ENCODE peak calls at places on chromosomes 12 and 14, in four cellular contexts. D, Z, K and Q are unnamed samples. For H3K36me3, the result is how much of the 10 kb centered on the place peaks cover.

GRCh38 chr12:118055865-118056773 is 4.9 kb downstream of the WSB2 start:
- DNase-seq in Z (no peak), D (peak), K (no peak), Q (no peak)

GRCh38 chr12:50017047-50017446 is 8.2 kb downstream of the RACGAP1 start:
- DNase-seq in K (peak), D (peak), Z (peak), Q (no peak)

GRCh38 chr14:64500088-64500487 is 3.5 kb downstream of the ZBTB25 start:
- DNase-seq in Z (no peak), D (no peak), K (peak), Q (no peak)

GRCh38 chr14:53409974-53410373 is 256.9 kb upstream of the DDHD1 start:
- DNase-seq in D (no peak), Z (no peak), K (peak), Q (no peak)

GRCh38 chr12:27824126-27824842 is 44.2 kb upstream of the MANSC4 start:
- DNase-seq in K (no peak), Z (no peak), D (no peak), Q (no peak)

GRCh38 chr12:29616664-29617409 is 119.4 kb upstream of the OVCH1 start:
- DNase-seq in Z (no peak), D (no peak), K (peak), Q (no peak)

GRCh38 chr12:110372056-110372425 is 31.5 kb downstream of the ANAPC7 start:
- DNase-seq in D (no peak), Z (no peak), K (no peak), Q (no peak)

GRCh38 chr14:34203271-34203722 is 252.4 kb upstream of the EGLN3 start:
- DNase-seq in K (peak), D (no peak), Z (no peak), Q (no peak)

GRCh38 chr12:50087995-50088394 is 2.9 kb downstream of the SMARCD1 start:
- DNase-seq in D (no peak), Z (no peak), K (peak), Q (no peak)

GRCh38 chr12:112506513-112507166 is 87.9 kb downstream of the PTPN11 start:
- DNase-seq in D (no peak), K (no peak), Z (no peak), Q (no peak)

GRCh38 chr14:101055776-101056374 is 152.4 kb upstream of the RTL1 start:
- DNase-seq in Z (no peak), K (no peak), D (no peak), Q (no peak)

GRCh38 chr14:34780646-34781045 is 66.3 kb upstream of the CFL2 start:
- DNase-seq in Z (no peak), K (no peak), D (no peak), Q (no peak)

GRCh38 chr12:32440120-32440865 is 40.9 kb downstream of the FGD4 start:
- DNase-seq in K (no peak), Z (no peak), D (no peak), Q (no peak)

GRCh38 chr12:129552996-129553750 is 350.7 kb downstream of the TMEM132D start:
- DNase-seq in D (no peak), K (no peak), Z (no peak), Q (no peak)

GRCh38 chr12:114671321-114671663 is 12.7 kb downstream of the TBX3 start:
- DNase-seq in D (no peak), Z (no peak), K (peak), Q (no peak)

GRCh38 chr12:114668905-114669304 is 15.1 kb downstream of the TBX3 start:
- DNase-seq in D (no peak), Z (no peak), K (peak), Q (no peak)

GRCh38 chr12:114670257-114670955 is 13.6 kb downstream of the TBX3 start:
- DNase-seq in K (peak), D (no peak), Z (no peak), Q (no peak)

GRCh38 chr12:114668151-114668891 is 15.7 kb downstream of the TBX3 start:
- DNase-seq in D (peak), Z (peak), K (peak), Q (no peak)

DNA sequence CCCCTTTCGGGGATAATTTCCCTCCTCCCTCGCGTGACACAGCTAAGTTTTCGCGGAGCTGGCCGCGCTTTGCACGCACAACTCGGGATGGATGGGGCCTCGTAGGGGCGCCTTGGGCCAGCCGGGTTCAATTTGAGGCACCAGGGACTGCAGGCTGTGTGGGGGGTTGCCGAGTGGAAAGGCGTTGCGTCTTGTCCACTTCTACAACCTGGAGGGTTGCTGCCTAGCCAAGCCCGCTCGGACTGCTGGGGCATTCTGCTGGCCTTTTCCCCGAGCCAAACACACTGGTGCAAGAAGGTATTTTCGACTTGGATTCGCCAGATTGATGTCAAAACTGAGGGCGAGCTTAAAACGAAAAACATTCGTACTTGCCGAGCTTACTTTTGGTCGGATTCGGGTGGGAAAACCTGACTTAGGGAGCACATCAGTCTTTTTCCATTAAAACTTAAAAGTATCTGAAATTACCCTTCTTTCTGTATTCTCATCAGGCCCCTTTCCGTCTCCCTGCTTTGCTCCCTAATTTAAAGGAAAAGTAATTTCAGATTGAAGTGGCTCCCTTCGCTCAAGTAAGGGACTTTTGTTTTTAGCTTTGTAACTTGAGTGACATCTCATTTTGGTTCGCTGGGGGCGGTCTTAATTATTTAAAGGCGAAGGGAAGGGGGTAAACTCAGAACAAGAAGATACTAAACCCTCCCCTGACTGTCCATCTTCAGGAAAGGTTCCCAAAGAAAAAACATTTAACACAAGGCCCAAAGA is 14.3 kb downstream of the TBX3 start:
- DNase-seq in D (no peak), Z (no peak), K (peak), Q (no peak)
- H3K36me3 ChIP-seq in D (under half), Z (under half), K (under half), Q (under half)

DNA sequence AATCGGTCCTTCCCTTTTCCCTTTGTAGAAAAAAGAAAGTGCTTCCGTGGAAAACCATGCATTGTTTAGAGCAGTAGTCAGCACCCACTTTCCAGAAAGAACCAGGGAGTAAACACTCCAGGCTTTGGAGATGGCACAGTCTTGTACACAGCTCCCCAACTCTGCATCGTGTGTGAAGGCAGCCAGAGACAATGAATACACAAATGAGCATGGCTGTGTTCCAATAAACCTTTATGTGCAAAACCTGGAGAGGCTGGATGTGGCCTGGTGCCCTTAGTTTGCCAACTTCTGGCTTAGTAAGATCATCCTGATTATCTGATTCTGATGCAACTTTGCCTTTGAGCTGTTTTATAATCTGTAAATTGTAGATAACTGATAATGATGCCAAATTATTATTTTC is 463.4 kb upstream of the TMEM132C start:
- DNase-seq in D (no peak), Z (no peak), K (peak), Q (no peak)
- H3K36me3 ChIP-seq in D (under half), Z (under half), K (under half), Q (under half)

GRCh38 chr12:120579179-120579578 is 2.0 kb downstream of the POP5 start:
- DNase-seq in D (no peak), K (no peak), Z (no peak), Q (no peak)
- H3K36me3 ChIP-seq in D (under half), K (under half), Z (half or more), Q (under half)

GRCh38 chr12:3038931-3039510 is 38.2 kb upstream of the TSPAN9 start:
- DNase-seq in Z (no peak), K (no peak), D (no peak), Q (no peak)

GRCh38 chr12:3041558-3042164 is 35.5 kb upstream of the TSPAN9 start:
- DNase-seq in Z (peak), K (peak), D (peak), Q (peak)

GRCh38 chr12:3038166-3038565 is 39.0 kb upstream of the TSPAN9 start:
- DNase-seq in K (no peak), Z (no peak), D (no peak), Q (no peak)

GRCh38 chr12:3040663-3041544 is 36.3 kb upstream of the TSPAN9 start:
- DNase-seq in Z (no peak), K (no peak), D (no peak), Q (no peak)

GRCh38 chr12:3040026-3040656 is 37.0 kb upstream of the TSPAN9 start:
- DNase-seq in K (no peak), Z (no peak), D (no peak), Q (no peak)
- H3K36me3 ChIP-seq in K (under half), Z (under half), D (under half), Q (under half)

GRCh38 chr12:124333724-124334123 is 38.8 kb downstream of the RFLNA start:
- DNase-seq in D (no peak), K (no peak), Z (no peak), Q (no peak)

GRCh38 chr12:124334976-124335375 is 40.1 kb downstream of the RFLNA start:
- DNase-seq in K (no peak), Z (no peak), D (no peak), Q (no peak)

GRCh38 chr12:124332900-124333299 is 38.0 kb downstream of the RFLNA start:
- DNase-seq in K (no peak), Z (no peak), D (no peak), Q (no peak)

GRCh38 chr12:124335426-124336183 is 40.7 kb downstream of the RFLNA start:
- DNase-seq in K (no peak), Z (no peak), D (no peak), Q (no peak)

DNA sequence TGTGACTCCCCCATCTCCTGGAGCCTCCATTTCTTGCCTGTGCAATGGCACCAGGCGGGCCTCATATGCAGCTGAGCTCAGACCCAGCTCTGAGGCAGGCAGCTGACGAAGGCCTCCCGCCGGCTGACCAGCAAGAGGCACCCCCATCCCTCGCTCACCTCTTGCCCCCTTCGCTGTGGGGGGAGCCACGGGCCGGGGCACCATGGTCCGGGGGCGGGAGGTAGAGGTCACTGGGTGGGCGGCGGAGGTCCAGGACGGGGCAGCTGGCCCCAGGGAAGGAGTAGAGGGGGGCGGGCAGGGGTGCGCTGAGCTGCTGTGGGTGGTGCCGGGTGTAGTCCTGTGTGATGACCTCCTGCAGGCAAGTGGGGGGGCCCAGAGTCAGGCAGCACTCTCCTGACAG is 39.4 kb downstream of the RFLNA start:
- DNase-seq in D (no peak), Z (no peak), K (no peak), Q (no peak)
- H3K36me3 ChIP-seq in D (under half), Z (half or more), K (half or more), Q (under half)

GRCh38 chr12:58554522-58555157 is 365.7 kb downstream of the LRIG3 start:
- DNase-seq in D (no peak), K (no peak), Z (no peak), Q (no peak)

GRCh38 chr12:58557646-58558045 is 362.7 kb downstream of the LRIG3 start:
- DNase-seq in K (no peak), Z (no peak), D (no peak), Q (no peak)

DNA sequence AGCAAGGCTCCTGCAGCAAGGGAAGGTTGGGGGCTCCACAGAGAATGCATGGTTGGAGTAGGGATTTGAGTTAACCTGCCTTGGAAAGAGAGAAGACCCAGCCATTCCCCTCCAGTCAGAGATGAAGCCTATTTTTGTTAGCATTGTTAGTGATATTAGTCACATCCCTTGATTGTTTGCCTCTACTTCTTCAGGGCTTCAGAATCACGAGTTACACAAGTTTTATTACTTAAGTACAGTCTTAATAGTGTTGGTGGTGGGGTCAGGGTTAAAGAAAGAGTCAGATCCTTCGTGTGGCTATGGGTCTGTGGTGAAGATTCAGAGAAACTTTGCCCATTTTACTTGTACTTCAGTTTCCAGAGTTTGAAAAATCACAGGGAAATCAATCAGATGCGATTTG is 363.1 kb downstream of the LRIG3 start:
- DNase-seq in D (no peak), K (peak), Z (no peak), Q (no peak)
- H3K36me3 ChIP-seq in D (under half), K (under half), Z (under half), Q (under half)

GRCh38 chr14:22540286-22540685 is 48.7 kb downstream of the DAD1 start:
- DNase-seq in K (no peak), Z (no peak), D (no peak), Q (no peak)
- H3K36me3 ChIP-seq in K (under half), Z (under half), D (under half), Q (under half)

DNA sequence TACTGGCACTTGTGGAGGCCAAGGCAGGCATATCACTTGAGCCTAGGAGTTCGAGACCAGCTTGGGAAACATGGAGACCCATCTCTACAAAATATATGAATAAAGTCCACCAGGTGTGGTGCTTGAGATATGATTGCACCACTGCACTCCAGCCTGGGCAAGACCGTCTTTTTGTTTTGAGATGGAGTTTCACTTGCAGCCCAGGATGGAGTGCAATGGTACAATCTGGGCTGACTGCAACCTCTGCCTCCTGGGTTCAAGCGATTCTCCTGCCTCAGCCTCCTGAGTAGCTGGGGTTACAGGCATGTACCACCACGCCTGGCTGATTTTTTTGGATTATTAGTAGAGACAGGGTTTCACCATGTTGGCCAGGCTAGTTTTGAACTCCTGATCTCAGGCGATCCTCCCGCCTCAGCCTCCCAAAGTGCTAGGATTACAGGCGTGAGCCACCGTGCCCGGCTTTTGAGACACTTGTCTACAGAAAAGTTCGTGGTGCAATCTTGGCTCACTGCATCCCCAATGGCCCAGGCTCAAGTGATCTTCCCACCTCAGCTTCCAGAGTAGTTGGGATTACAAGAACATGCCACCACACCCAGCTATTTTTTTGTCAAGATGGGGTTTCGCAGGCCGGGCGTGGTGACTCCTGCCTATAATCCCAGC is 16.3 kb upstream of the ATP5F1B start:
- DNase-seq in Z (no peak), D (no peak), K (no peak), Q (no peak)
- H3K36me3 ChIP-seq in Z (half or more), D (under half), K (under half), Q (under half)

DNA sequence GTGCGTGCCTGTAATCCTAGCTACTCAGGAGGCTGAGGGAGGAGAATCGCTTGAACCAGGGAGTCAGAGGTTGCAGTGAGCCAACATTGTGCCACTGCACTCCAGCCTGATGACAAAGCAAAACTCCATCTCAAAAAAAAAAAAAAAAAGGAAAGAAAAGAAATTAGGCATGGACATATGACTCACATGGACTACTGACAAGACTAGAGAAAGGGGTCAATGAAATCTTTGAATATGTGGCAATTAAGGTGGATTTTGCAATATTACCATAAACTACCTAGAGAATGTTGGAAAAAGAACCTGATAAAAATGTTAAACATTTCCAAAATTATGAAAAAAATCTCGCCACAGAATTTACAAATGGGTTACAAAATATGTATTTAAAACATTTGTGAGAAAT is 873.6 kb downstream of the C12orf50 start:
- DNase-seq in D (no peak), Z (no peak), K (peak), Q (no peak)
- H3K36me3 ChIP-seq in D (under half), Z (under half), K (under half), Q (under half)

GRCh38 chr14:75702606-75703261 is 41.7 kb downstream of the TTLL5 start:
- DNase-seq in K (peak), D (no peak), Z (no peak), Q (no peak)
- H3K36me3 ChIP-seq in K (under half), D (under half), Z (under half), Q (under half)